ENCODE peak calls at places on chromosomes 16 and 17, in five cellular contexts. V is amniotic stem cell, I is GM12878, D is dorsolateral prefrontal cortex, X is M059J. J is an unnamed sample.

GRCh38 chr17:79808763-79809529 is 12.1 kb upstream of the CBX8 start:
- DNase-seq in V (no peak), I (no peak), D (no peak), X (peak), J (no peak)

GRCh38 chr17:2885751-2886150 is 89.5 kb downstream of the RAP1GAP2 start:
- DNase-seq in V (no peak), I (no peak), D (no peak), X (no peak), J (no peak)

GRCh38 chr17:74393323-74393942 is 26.1 kb downstream of the GPR142 start:
- DNase-seq in V (no peak), I (no peak), D (peak), X (no peak), J (no peak)

GRCh38 chr16:72873853-72874252 is 174.1 kb downstream of the ZFHX3 start:
- DNase-seq in V (no peak), I (no peak), D (no peak), X (no peak), J (no peak)

GRCh38 chr17:55456307-55457240 is 34.9 kb upstream of the MMD start:
- DNase-seq in V (no peak), I (no peak), D (no peak), X (no peak), J (no peak)

GRCh38 chr17:19730829-19731228 is 14.4 kb upstream of the SLC47A2 start:
- DNase-seq in V (no peak), I (no peak), D (no peak), X (no peak), J (no peak)

GRCh38 chr16:51524555-51525373 is 373.7 kb upstream of the SALL1 start:
- DNase-seq in V (no peak), I (no peak), D (peak), X (peak), J (no peak)

GRCh38 chr16:55494994-55495421 is 13.9 kb upstream of the LPCAT2 start:
- DNase-seq in V (peak), I (no peak), D (no peak), X (peak), J (peak)

GRCh38 chr17:18119166-18119745 is 10.7 kb downstream of the MYO15A start:
- DNase-seq in V (no peak), I (no peak), D (no peak), X (no peak), J (no peak)

GRCh38 chr17:7173687-7174602 is 5.2 kb downstream of the ASGR1 start:
- DNase-seq in V (no peak), I (no peak), D (peak), X (peak), J (peak)

GRCh38 chr17:43839670-43840101 is 6.7 kb upstream of the MPP3 start:
- DNase-seq in V (no peak), I (no peak), D (no peak), X (peak), J (no peak)

GRCh38 chr16:18969050-18969854 is 14.5 kb upstream of the TMC7 start:
- DNase-seq in V (peak), I (peak), D (peak), X (peak), J (no peak)

GRCh38 chr16:2520784-2521577 is 810 bp downstream of the AMDHD2 start:
- DNase-seq in V (no peak), I (no peak), D (no peak), X (no peak), J (no peak)

GRCh38 chr16:25788637-25789036 is 96.9 kb downstream of the HS3ST4 start:
- DNase-seq in V (no peak), I (no peak), D (no peak), X (no peak), J (no peak)

GRCh38 chr16:79169239-79169638 is 431.3 kb downstream of the MAF start:
- DNase-seq in V (no peak), I (no peak), D (no peak), X (no peak), J (no peak)

GRCh38 chr17:48045270-48046001 is 2.7 kb upstream of the NFE2L1 start:
- DNase-seq in V (no peak), I (no peak), D (no peak), X (peak), J (no peak)

GRCh38 chr17:82914375-82914774 is 74.6 kb upstream of the ZNF750 start:
- DNase-seq in V (no peak), I (no peak), D (no peak), X (no peak), J (no peak)

GRCh38 chr17:40316571-40317344 is 7.8 kb downstream of the RARA start:
- DNase-seq in V (no peak), I (no peak), D (no peak), X (no peak), J (no peak)

GRCh38 chr16:66740010-66740409 is 11.4 kb downstream of the DYNC1LI2 start:
- DNase-seq in V (no peak), I (no peak), D (no peak), X (peak), J (no peak)

GRCh38 chr17:66964083-66964771 is at the start of gene CACNG4:
- DNase-seq in V (no peak), I (no peak), D (no peak), X (peak), J (no peak)

GRCh38 chr16:80990577-80990976 is 16.1 kb downstream of the CMC2 start:
- DNase-seq in V (no peak), I (no peak), D (no peak), X (no peak), J (no peak)

GRCh38 chr17:42780816-42781638 is 617 bp downstream of the WNK4 start:
- DNase-seq in V (no peak), I (no peak), D (no peak), X (no peak), J (no peak)

GRCh38 chr16:8767176-8767575 is 30.3 kb downstream of the TMEM186 start:
- DNase-seq in V (no peak), I (no peak), D (no peak), X (no peak), J (no peak)

GRCh38 chr17:332558-333322 is 19.9 kb downstream of the RPH3AL start:
- DNase-seq in V (no peak), I (no peak), D (peak), X (no peak), J (no peak)

GRCh38 chr16:81485824-81486554 is 41.4 kb downstream of the CMIP start:
- DNase-seq in V (no peak), I (no peak), D (no peak), X (no peak), J (no peak)

GRCh38 chr16:8374032-8374431 is 216.3 kb downstream of the TMEM114 start:
- DNase-seq in V (no peak), I (no peak), D (no peak), X (no peak), J (no peak)